ENCODE peak calls at places on chromosomes 4 and X, in five cellular contexts. One of them, this sample, is unnamed.

GRCh38 chr4:47122592-47123291 is 91.4 kb downstream of the GABRB1 start:
- DNase-seq in tibial artery: peak; percentile 59
- DNase-seq in PC-3: peak; percentile 72
- DNase-seq in H9: peak; percentile 77
- DNase-seq in fibroblast of lung: peak; percentile 70
- DNase-seq in this sample: peak; percentile 68

GRCh38 chrX:50081282-50081955 is 119.4 kb downstream of the AKAP4 start:
- DNase-seq in tibial artery: no peak
- DNase-seq in PC-3: peak; percentile 46
- DNase-seq in H9: peak; percentile 34
- DNase-seq in fibroblast of lung: no peak
- DNase-seq in this sample: no peak

GRCh38 chr4:101081695-101082369 is 265.5 kb downstream of the PPP3CA start:
- DNase-seq in tibial artery: no peak
- DNase-seq in PC-3: no peak
- DNase-seq in H9: no peak
- DNase-seq in fibroblast of lung: no peak
- DNase-seq in this sample: no peak

GRCh38 chrX:132173647-132174046 is 45.6 kb downstream of the RAP2C start:
- DNase-seq in tibial artery: no peak
- DNase-seq in PC-3: no peak
- DNase-seq in H9: no peak
- DNase-seq in fibroblast of lung: no peak
- DNase-seq in this sample: no peak

GRCh38 chr4:133565379-133565778 is 416.3 kb downstream of the PCDH10 start:
- DNase-seq in tibial artery: no peak
- DNase-seq in PC-3: peak; percentile 51
- DNase-seq in H9: no peak
- DNase-seq in fibroblast of lung: peak; percentile 83
- DNase-seq in this sample: peak; percentile 91

GRCh38 chr4:181597766-181598165 is 645.4 kb upstream of the TENM3 start:
- DNase-seq in tibial artery: no peak
- DNase-seq in PC-3: no peak
- DNase-seq in H9: no peak
- DNase-seq in fibroblast of lung: peak; percentile 80
- DNase-seq in this sample: no peak

GRCh38 chrX:93346309-93346708 is 327.1 kb downstream of the NAP1L3 start:
- DNase-seq in tibial artery: no peak
- DNase-seq in PC-3: no peak
- DNase-seq in H9: no peak
- DNase-seq in fibroblast of lung: no peak
- DNase-seq in this sample: no peak

GRCh38 chr4:103443324-103443723 is 245.2 kb upstream of the CENPE start:
- DNase-seq in tibial artery: no peak
- DNase-seq in PC-3: peak; percentile 40
- DNase-seq in H9: no peak
- DNase-seq in fibroblast of lung: no peak
- DNase-seq in this sample: peak; percentile 43

GRCh38 chr4:140244328-140244727 is 90.3 kb upstream of the MAML3 start:
- DNase-seq in tibial artery: no peak
- DNase-seq in PC-3: no peak
- DNase-seq in H9: no peak
- DNase-seq in fibroblast of lung: no peak
- DNase-seq in this sample: no peak

GRCh38 chr4:88891636-88892035 is 165.3 kb downstream of the FAM13A start:
- DNase-seq in tibial artery: no peak
- DNase-seq in PC-3: no peak
- DNase-seq in H9: no peak
- DNase-seq in fibroblast of lung: no peak
- DNase-seq in this sample: no peak

GRCh38 chrX:111124418-111124817 is 28.4 kb downstream of the PAK3 start:
- DNase-seq in tibial artery: no peak
- DNase-seq in PC-3: no peak
- DNase-seq in H9: no peak
- DNase-seq in fibroblast of lung: no peak
- DNase-seq in this sample: no peak

GRCh38 chrX:9786839-9787635 is 808 bp downstream of the SHROOM2 start:
- DNase-seq in tibial artery: no peak
- DNase-seq in PC-3: peak; percentile 46
- DNase-seq in H9: no peak
- DNase-seq in fibroblast of lung: no peak
- DNase-seq in this sample: no peak

GRCh38 chr4:123587983-123588494 is 191.4 kb downstream of the SPRY1 start:
- DNase-seq in tibial artery: peak; percentile 64
- DNase-seq in PC-3: peak; percentile 94
- DNase-seq in H9: no peak
- DNase-seq in fibroblast of lung: peak; percentile 58
- DNase-seq in this sample: peak; percentile 89

GRCh38 chr4:117889978-117890377 is 144.3 kb upstream of the NDST3 start:
- DNase-seq in tibial artery: no peak
- DNase-seq in PC-3: no peak
- DNase-seq in H9: no peak
- DNase-seq in fibroblast of lung: no peak
- DNase-seq in this sample: no peak

GRCh38 chr4:14072506-14072905 is 445.0 kb upstream of the BOD1L1 start:
- DNase-seq in tibial artery: no peak
- DNase-seq in PC-3: no peak
- DNase-seq in H9: no peak
- DNase-seq in fibroblast of lung: no peak
- DNase-seq in this sample: no peak

GRCh38 chrX:37320541-37321203 is 28.5 kb upstream of the PRRG1 start:
- DNase-seq in tibial artery: no peak
- DNase-seq in PC-3: no peak
- DNase-seq in H9: no peak
- DNase-seq in fibroblast of lung: no peak
- DNase-seq in this sample: no peak

GRCh38 chr4:173891072-173891471 is 361.0 kb upstream of the HAND2 start:
- DNase-seq in tibial artery: no peak
- DNase-seq in PC-3: no peak
- DNase-seq in H9: no peak
- DNase-seq in fibroblast of lung: no peak
- DNase-seq in this sample: no peak

GRCh38 chr4:1206299-1207156 is 34.1 kb upstream of the SPON2 start:
- DNase-seq in tibial artery: peak; percentile 63
- DNase-seq in PC-3: no peak
- DNase-seq in H9: peak; percentile 21
- DNase-seq in fibroblast of lung: no peak
- DNase-seq in this sample: no peak

GRCh38 chr4:123786955-123787354 is 390.4 kb downstream of the SPRY1 start:
- DNase-seq in tibial artery: no peak
- DNase-seq in PC-3: no peak
- DNase-seq in H9: no peak
- DNase-seq in fibroblast of lung: peak; percentile 81
- DNase-seq in this sample: no peak

GRCh38 chr4:181007751-181008150 is 1235.5 kb upstream of the TENM3 start:
- DNase-seq in tibial artery: no peak
- DNase-seq in PC-3: no peak
- DNase-seq in H9: no peak
- DNase-seq in fibroblast of lung: peak; percentile 70
- DNase-seq in this sample: no peak

GRCh38 chr4:94690851-94691254 is 66.9 kb upstream of the BMPR1B start:
- DNase-seq in tibial artery: no peak
- DNase-seq in PC-3: peak; percentile 78
- DNase-seq in H9: no peak
- DNase-seq in fibroblast of lung: peak; percentile 25
- DNase-seq in this sample: peak; percentile 65

GRCh38 chrX:74419861-74420193 is 1.5 kb upstream of the SLC16A2 start:
- DNase-seq in tibial artery: no peak
- DNase-seq in PC-3: peak; percentile 32
- DNase-seq in H9: peak; percentile 28
- DNase-seq in fibroblast of lung: peak; percentile 15
- DNase-seq in this sample: no peak

GRCh38 chr4:155017426-155017825 is 191.0 kb upstream of the NPY2R start:
- DNase-seq in tibial artery: no peak
- DNase-seq in PC-3: no peak
- DNase-seq in H9: no peak
- DNase-seq in fibroblast of lung: no peak
- DNase-seq in this sample: no peak

GRCh38 chr4:100165809-100166208 is 24.5 kb downstream of the DDIT4L start:
- DNase-seq in tibial artery: no peak
- DNase-seq in PC-3: no peak
- DNase-seq in H9: no peak
- DNase-seq in fibroblast of lung: peak; percentile 34
- DNase-seq in this sample: no peak

GRCh38 chrX:131621650-131622049 is 77.8 kb downstream of the OR13H1 start:
- DNase-seq in tibial artery: no peak
- DNase-seq in PC-3: peak; percentile 11
- DNase-seq in H9: no peak
- DNase-seq in fibroblast of lung: peak; percentile 56
- DNase-seq in this sample: no peak

GRCh38 chr4:106986486-106986885 is 49.6 kb downstream of the DKK2 start:
- DNase-seq in tibial artery: no peak
- DNase-seq in PC-3: no peak
- DNase-seq in H9: no peak
- DNase-seq in fibroblast of lung: peak; percentile 55
- DNase-seq in this sample: peak; percentile 14

GRCh38 chr4:180356766-180357165 is 1886.4 kb upstream of the TENM3 start:
- DNase-seq in tibial artery: no peak
- DNase-seq in PC-3: peak; percentile 9
- DNase-seq in H9: no peak
- DNase-seq in fibroblast of lung: no peak
- DNase-seq in this sample: no peak

GRCh38 chrX:39203427-39203826 is 402.2 kb downstream of the MID1IP1 start:
- DNase-seq in tibial artery: no peak
- DNase-seq in PC-3: no peak
- DNase-seq in H9: no peak
- DNase-seq in fibroblast of lung: no peak
- DNase-seq in this sample: no peak

GRCh38 chrX:129840334-129840733 is 3.4 kb downstream of the ZDHHC9 start:
- DNase-seq in tibial artery: no peak
- DNase-seq in PC-3: no peak
- DNase-seq in H9: no peak
- DNase-seq in fibroblast of lung: no peak
- DNase-seq in this sample: no peak
- TF ChIP-seq CTCF in tibial artery: no peak
- TF ChIP-seq CTCF in PC-3: no peak
- TF ChIP-seq CTCF in H9: no peak
- TF ChIP-seq CTCF in fibroblast of lung: no peak
- TF ChIP-seq CTCF in this sample: no peak

GRCh38 chr4:44722001-44722400 is 4.4 kb downstream of the GNPDA2 start:
- DNase-seq in tibial artery: no peak
- DNase-seq in PC-3: no peak
- DNase-seq in H9: no peak
- DNase-seq in fibroblast of lung: no peak
- DNase-seq in this sample: no peak

GRCh38 chr4:44713125-44713524 is 13.2 kb downstream of the GNPDA2 start:
- DNase-seq in tibial artery: no peak
- DNase-seq in PC-3: no peak
- DNase-seq in H9: no peak
- DNase-seq in fibroblast of lung: no peak
- DNase-seq in this sample: no peak

GRCh38 chr4:44716597-44716996 is 9.8 kb downstream of the GNPDA2 start:
- DNase-seq in tibial artery: no peak
- DNase-seq in PC-3: no peak
- DNase-seq in H9: no peak
- DNase-seq in fibroblast of lung: no peak
- DNase-seq in this sample: no peak
- TF ChIP-seq CTCF in tibial artery: no peak
- TF ChIP-seq CTCF in PC-3: no peak
- TF ChIP-seq CTCF in H9: no peak
- TF ChIP-seq CTCF in fibroblast of lung: no peak
- TF ChIP-seq CTCF in this sample: no peak

DNA sequence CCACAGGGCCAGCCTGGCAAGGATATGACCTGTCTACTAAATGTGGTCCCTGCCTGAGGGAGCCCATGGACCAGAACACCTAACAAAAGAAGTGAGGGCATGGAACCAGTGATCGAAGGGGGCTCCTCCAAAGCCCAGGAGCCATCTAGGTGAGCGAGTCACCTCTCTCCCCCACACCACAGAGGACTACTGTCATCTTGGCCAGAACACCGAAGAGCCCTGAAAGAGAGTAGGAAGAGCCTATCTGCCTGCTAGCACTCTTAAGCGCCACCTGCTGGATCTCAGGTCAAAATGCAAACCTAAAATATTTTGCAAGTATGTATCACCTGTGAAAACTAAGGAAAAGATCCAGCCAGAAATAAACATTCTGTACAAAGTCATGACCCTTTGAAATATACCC is 137.9 kb upstream of the ZXDB start:
- DNase-seq in tibial artery: no peak
- DNase-seq in PC-3: peak; percentile 49
- DNase-seq in H9: peak; percentile 32
- DNase-seq in fibroblast of lung: no peak
- DNase-seq in this sample: no peak
- TF ChIP-seq CTCF in tibial artery: no peak
- TF ChIP-seq CTCF in PC-3: peak; percentile 74
- TF ChIP-seq CTCF in H9: peak; percentile 71
- TF ChIP-seq CTCF in fibroblast of lung: no peak
- TF ChIP-seq CTCF in this sample: peak; percentile 62

DNA sequence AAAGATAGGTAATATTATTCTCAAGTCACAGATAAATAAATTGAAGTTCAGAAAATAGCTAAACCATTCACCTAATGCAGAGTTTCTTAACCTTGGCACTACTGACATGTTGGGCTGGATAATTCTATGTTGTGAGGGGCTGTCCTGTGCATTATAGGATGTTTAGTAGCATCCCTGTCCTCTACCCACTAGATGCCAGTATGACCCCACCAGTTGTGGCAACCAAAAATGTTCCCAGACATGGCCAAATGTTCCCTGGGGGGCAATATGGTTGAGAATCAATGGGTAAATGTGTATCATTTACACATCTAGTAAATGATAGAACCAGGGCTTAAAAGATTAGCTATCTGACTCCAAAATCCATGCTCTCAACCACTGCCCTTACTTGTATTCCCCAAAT is 140.9 kb downstream of the COL4A6 start:
- DNase-seq in tibial artery: no peak
- DNase-seq in PC-3: peak; percentile 16
- DNase-seq in H9: no peak
- DNase-seq in fibroblast of lung: no peak
- DNase-seq in this sample: no peak
- TF ChIP-seq CTCF in tibial artery: no peak
- TF ChIP-seq CTCF in PC-3: peak; percentile 51
- TF ChIP-seq CTCF in H9: peak; percentile 30
- TF ChIP-seq CTCF in fibroblast of lung: no peak
- TF ChIP-seq CTCF in this sample: peak; percentile 19

DNA sequence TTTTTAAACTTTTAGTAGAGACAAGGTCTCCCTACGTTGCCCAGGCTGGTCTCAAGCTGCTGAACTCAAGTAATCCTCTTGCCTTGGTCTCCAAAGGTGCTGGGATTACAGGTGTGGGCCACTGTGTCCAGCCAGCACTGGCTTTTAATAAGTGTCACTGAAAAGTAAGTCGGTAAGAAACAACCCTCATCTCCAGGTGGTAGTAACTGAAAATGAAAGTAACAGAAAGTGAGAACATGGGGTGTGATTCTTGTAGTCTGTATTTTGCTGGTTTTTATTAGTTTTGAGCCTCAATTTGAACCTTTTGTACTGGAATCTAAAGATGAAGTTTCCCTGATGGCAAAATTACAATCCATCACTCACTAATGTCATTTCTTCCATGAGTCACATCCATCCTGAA is 238.1 kb upstream of the AGA start:
- DNase-seq in tibial artery: no peak
- DNase-seq in PC-3: no peak
- DNase-seq in H9: no peak
- DNase-seq in fibroblast of lung: no peak
- DNase-seq in this sample: no peak
- TF ChIP-seq CTCF in tibial artery: no peak
- TF ChIP-seq CTCF in PC-3: no peak
- TF ChIP-seq CTCF in H9: no peak
- TF ChIP-seq CTCF in fibroblast of lung: no peak
- TF ChIP-seq CTCF in this sample: no peak

GRCh38 chr4:169005453-169006099 is 4.5 kb downstream of the CBR4 start:
- DNase-seq in tibial artery: no peak
- DNase-seq in PC-3: no peak
- DNase-seq in H9: no peak
- DNase-seq in fibroblast of lung: no peak
- DNase-seq in this sample: peak; percentile 28
- TF ChIP-seq CTCF in tibial artery: no peak
- TF ChIP-seq CTCF in PC-3: peak; percentile 61
- TF ChIP-seq CTCF in H9: peak; percentile 61
- TF ChIP-seq CTCF in fibroblast of lung: no peak
- TF ChIP-seq CTCF in this sample: peak; percentile 81